ENCODE peak calls at places on chromosome 3, in seven cellular contexts. Q, Z, L, J, A, X and V are unnamed samples.

GRCh38 chr3:119579366-119580147 is at the start of gene ADPRH:
- DNase-seq in Q (peak), Z (peak), L (peak), J (no peak), A (peak), X (peak), V (peak)

GRCh38 chr3:15040844-15041243 is 24.3 kb downstream of the MRPS25 start:
- DNase-seq in Q (no peak), Z (no peak), L (no peak), J (no peak), A (no peak), X (no peak), V (no peak)

GRCh38 chr3:132311860-132312259 is 5.3 kb upstream of the ACP3 start:
- DNase-seq in Q (no peak), Z (no peak), L (no peak), J (no peak), A (no peak), X (no peak), V (no peak)

GRCh38 chr3:11055496-11055895 is 62.9 kb downstream of the SLC6A1 start:
- DNase-seq in Q (no peak), Z (no peak), L (no peak), J (no peak), A (no peak), X (no peak), V (no peak)

GRCh38 chr3:98628317-98628716 is 34.9 kb upstream of the CPOX start:
- DNase-seq in Q (no peak), Z (no peak), L (no peak), J (no peak), A (no peak), X (no peak), V (no peak)

GRCh38 chr3:27642796-27643195 is 79.3 kb downstream of the EOMES start:
- DNase-seq in Q (no peak), Z (no peak), L (no peak), J (no peak), A (no peak), X (no peak), V (no peak)

GRCh38 chr3:29324180-29324651 is 43.3 kb downstream of the RBMS3 start:
- DNase-seq in Q (peak), Z (no peak), L (no peak), J (no peak), A (peak), X (no peak), V (no peak)

GRCh38 chr3:147361671-147362420 is 44.5 kb downstream of the ZIC4 start:
- DNase-seq in Q (no peak), Z (no peak), L (peak), J (peak), A (no peak), X (no peak), V (no peak)

GRCh38 chr3:154018100-154018696 is 103.0 kb upstream of the ARHGEF26 start:
- DNase-seq in Q (no peak), Z (peak), L (peak), J (no peak), A (no peak), X (no peak), V (peak)

GRCh38 chr3:127750226-127751031 is 71.9 kb downstream of the MGLL start:
- DNase-seq in Q (no peak), Z (no peak), L (no peak), J (peak), A (no peak), X (no peak), V (no peak)

GRCh38 chr3:8658326-8659212 is 14.0 kb upstream of the SSUH2 start:
- DNase-seq in Q (peak), Z (no peak), L (no peak), J (peak), A (peak), X (no peak), V (no peak)

GRCh38 chr3:112847692-112848091 is 1.0 kb upstream of the CD200R1L start:
- DNase-seq in Q (no peak), Z (peak), L (peak), J (no peak), A (no peak), X (no peak), V (no peak)

GRCh38 chr3:149494022-149494758 is 19.7 kb downstream of the TM4SF4 start:
- DNase-seq in Q (peak), Z (no peak), L (peak), J (peak), A (peak), X (no peak), V (no peak)

GRCh38 chr3:150022406-150023238 is 51.9 kb upstream of the PFN2 start:
- DNase-seq in Q (no peak), Z (no peak), L (no peak), J (peak), A (peak), X (no peak), V (no peak)

GRCh38 chr3:192571197-192571791 is 156.0 kb downstream of the FGF12 start:
- DNase-seq in Q (peak), Z (no peak), L (no peak), J (peak), A (peak), X (no peak), V (no peak)

GRCh38 chr3:186315581-186316354 is 46.3 kb downstream of the DGKG start:
- DNase-seq in Q (no peak), Z (no peak), L (no peak), J (no peak), A (no peak), X (no peak), V (no peak)

GRCh38 chr3:113216393-113216792 is 5.0 kb downstream of the BOC start:
- DNase-seq in Q (no peak), Z (no peak), L (no peak), J (no peak), A (no peak), X (no peak), V (no peak)

GRCh38 chr3:44469914-44470313 is 7.6 kb downstream of the ZNF445 start:
- DNase-seq in Q (no peak), Z (no peak), L (no peak), J (no peak), A (no peak), X (no peak), V (no peak)

GRCh38 chr3:15541371-15541770 is 19.9 kb upstream of the COLQ start:
- DNase-seq in Q (no peak), Z (no peak), L (no peak), J (no peak), A (no peak), X (no peak), V (no peak)

GRCh38 chr3:104510091-104510860 is 856.4 kb upstream of the ALCAM start:
- DNase-seq in Q (no peak), Z (no peak), L (no peak), J (no peak), A (no peak), X (no peak), V (no peak)

GRCh38 chr3:105906345-105906744 is 37.5 kb upstream of the CBLB start:
- DNase-seq in Q (no peak), Z (no peak), L (no peak), J (no peak), A (no peak), X (no peak), V (no peak)

GRCh38 chr3:190581041-190581501 is 67.2 kb downstream of the IL1RAP start:
- DNase-seq in Q (no peak), Z (no peak), L (no peak), J (no peak), A (no peak), X (no peak), V (no peak)

GRCh38 chr3:140177943-140178342 is 243.0 kb downstream of the CLSTN2 start:
- DNase-seq in Q (no peak), Z (no peak), L (no peak), J (no peak), A (no peak), X (no peak), V (no peak)